ENCODE peak calls at places on chromosome 18, in four cellular contexts. One of them, this sample, is unnamed.

GRCh38 chr18:78735131-78736014 is 244.2 kb upstream of the SALL3 start:
- DNase-seq in adrenal gland: no peak
- DNase-seq in activated T-helper 1 cell treated with anti-CD3 and anti-CD28 coated beads, Interleukin-12 subunit alpha, Interleukin-12 subunit beta, Interleukin-2, Interleukin-4 antibody, amounts not matched to agents 30 ng/mL and 10 ng/mL and 1 ng/mL, durations not matched to agents 14 hours and 24 hours and 36 hours: no peak
- DNase-seq in WTC11: no peak
- DNase-seq in this sample: no peak

GRCh38 chr18:21851327-21851961 is 110.9 kb downstream of the MIB1 start:
- DNase-seq in adrenal gland: no peak
- DNase-seq in activated T-helper 1 cell treated with anti-CD3 and anti-CD28 coated beads, Interleukin-12 subunit alpha, Interleukin-12 subunit beta, Interleukin-2, Interleukin-4 antibody, amounts not matched to agents 30 ng/mL and 10 ng/mL and 1 ng/mL, durations not matched to agents 14 hours and 24 hours and 36 hours: no peak
- DNase-seq in WTC11: no peak
- DNase-seq in this sample: peak

GRCh38 chr18:10141559-10141958 is 227.7 kb downstream of the VAPA start:
- DNase-seq in adrenal gland: no peak
- DNase-seq in activated T-helper 1 cell treated with anti-CD3 and anti-CD28 coated beads, Interleukin-12 subunit alpha, Interleukin-12 subunit beta, Interleukin-2, Interleukin-4 antibody, amounts not matched to agents 30 ng/mL and 10 ng/mL and 1 ng/mL, durations not matched to agents 14 hours and 24 hours and 36 hours: no peak
- DNase-seq in WTC11: no peak
- DNase-seq in this sample: no peak

GRCh38 chr18:3839481-3840075 is 389.6 kb downstream of the TGIF1 start:
- DNase-seq in adrenal gland: no peak
- DNase-seq in activated T-helper 1 cell treated with anti-CD3 and anti-CD28 coated beads, Interleukin-12 subunit alpha, Interleukin-12 subunit beta, Interleukin-2, Interleukin-4 antibody, amounts not matched to agents 30 ng/mL and 10 ng/mL and 1 ng/mL, durations not matched to agents 14 hours and 24 hours and 36 hours: no peak
- DNase-seq in WTC11: no peak
- DNase-seq in this sample: no peak

GRCh38 chr18:51149605-51150429 is 47.7 kb downstream of the MEX3C start:
- DNase-seq in adrenal gland: peak
- DNase-seq in activated T-helper 1 cell treated with anti-CD3 and anti-CD28 coated beads, Interleukin-12 subunit alpha, Interleukin-12 subunit beta, Interleukin-2, Interleukin-4 antibody, amounts not matched to agents 30 ng/mL and 10 ng/mL and 1 ng/mL, durations not matched to agents 14 hours and 24 hours and 36 hours: no peak
- DNase-seq in WTC11: no peak
- DNase-seq in this sample: no peak

GRCh38 chr18:2430191-2430590 is 141.1 kb downstream of the METTL4 start:
- DNase-seq in adrenal gland: no peak
- DNase-seq in activated T-helper 1 cell treated with anti-CD3 and anti-CD28 coated beads, Interleukin-12 subunit alpha, Interleukin-12 subunit beta, Interleukin-2, Interleukin-4 antibody, amounts not matched to agents 30 ng/mL and 10 ng/mL and 1 ng/mL, durations not matched to agents 14 hours and 24 hours and 36 hours: no peak
- DNase-seq in WTC11: no peak
- DNase-seq in this sample: no peak

GRCh38 chr18:67041334-67041733 is 437.4 kb upstream of the CDH19 start:
- DNase-seq in adrenal gland: no peak
- DNase-seq in activated T-helper 1 cell treated with anti-CD3 and anti-CD28 coated beads, Interleukin-12 subunit alpha, Interleukin-12 subunit beta, Interleukin-2, Interleukin-4 antibody, amounts not matched to agents 30 ng/mL and 10 ng/mL and 1 ng/mL, durations not matched to agents 14 hours and 24 hours and 36 hours: no peak
- DNase-seq in WTC11: no peak
- DNase-seq in this sample: no peak

GRCh38 chr18:3624818-3625716 is 175.1 kb downstream of the TGIF1 start:
- DNase-seq in adrenal gland: no peak
- DNase-seq in activated T-helper 1 cell treated with anti-CD3 and anti-CD28 coated beads, Interleukin-12 subunit alpha, Interleukin-12 subunit beta, Interleukin-2, Interleukin-4 antibody, amounts not matched to agents 30 ng/mL and 10 ng/mL and 1 ng/mL, durations not matched to agents 14 hours and 24 hours and 36 hours: peak
- DNase-seq in WTC11: no peak
- DNase-seq in this sample: no peak

GRCh38 chr18:22471546-22472131 is 53.9 kb upstream of the CTAGE1 start:
- DNase-seq in adrenal gland: peak
- DNase-seq in activated T-helper 1 cell treated with anti-CD3 and anti-CD28 coated beads, Interleukin-12 subunit alpha, Interleukin-12 subunit beta, Interleukin-2, Interleukin-4 antibody, amounts not matched to agents 30 ng/mL and 10 ng/mL and 1 ng/mL, durations not matched to agents 14 hours and 24 hours and 36 hours: no peak
- DNase-seq in WTC11: no peak
- DNase-seq in this sample: no peak

GRCh38 chr18:49015886-49016647 is 65.3 kb upstream of the SMAD7 start:
- DNase-seq in adrenal gland: peak
- DNase-seq in activated T-helper 1 cell treated with anti-CD3 and anti-CD28 coated beads, Interleukin-12 subunit alpha, Interleukin-12 subunit beta, Interleukin-2, Interleukin-4 antibody, amounts not matched to agents 30 ng/mL and 10 ng/mL and 1 ng/mL, durations not matched to agents 14 hours and 24 hours and 36 hours: no peak
- DNase-seq in WTC11: no peak
- DNase-seq in this sample: no peak

GRCh38 chr18:49238433-49239042 is 221.9 kb downstream of the DYM start:
- DNase-seq in adrenal gland: no peak
- DNase-seq in activated T-helper 1 cell treated with anti-CD3 and anti-CD28 coated beads, Interleukin-12 subunit alpha, Interleukin-12 subunit beta, Interleukin-2, Interleukin-4 antibody, amounts not matched to agents 30 ng/mL and 10 ng/mL and 1 ng/mL, durations not matched to agents 14 hours and 24 hours and 36 hours: no peak
- DNase-seq in WTC11: no peak
- DNase-seq in this sample: peak

GRCh38 chr18:3585656-3586509 is 135.9 kb downstream of the TGIF1 start:
- DNase-seq in adrenal gland: peak
- DNase-seq in activated T-helper 1 cell treated with anti-CD3 and anti-CD28 coated beads, Interleukin-12 subunit alpha, Interleukin-12 subunit beta, Interleukin-2, Interleukin-4 antibody, amounts not matched to agents 30 ng/mL and 10 ng/mL and 1 ng/mL, durations not matched to agents 14 hours and 24 hours and 36 hours: peak
- DNase-seq in WTC11: peak
- DNase-seq in this sample: peak

GRCh38 chr18:65752625-65753325 is 2.0 kb downstream of the CDH7 start:
- DNase-seq in adrenal gland: no peak
- DNase-seq in activated T-helper 1 cell treated with anti-CD3 and anti-CD28 coated beads, Interleukin-12 subunit alpha, Interleukin-12 subunit beta, Interleukin-2, Interleukin-4 antibody, amounts not matched to agents 30 ng/mL and 10 ng/mL and 1 ng/mL, durations not matched to agents 14 hours and 24 hours and 36 hours: no peak
- DNase-seq in WTC11: no peak
- DNase-seq in this sample: no peak

GRCh38 chr18:9569178-9569577 is 45.2 kb downstream of the PPP4R1 start:
- DNase-seq in adrenal gland: no peak
- DNase-seq in activated T-helper 1 cell treated with anti-CD3 and anti-CD28 coated beads, Interleukin-12 subunit alpha, Interleukin-12 subunit beta, Interleukin-2, Interleukin-4 antibody, amounts not matched to agents 30 ng/mL and 10 ng/mL and 1 ng/mL, durations not matched to agents 14 hours and 24 hours and 36 hours: no peak
- DNase-seq in WTC11: no peak
- DNase-seq in this sample: no peak